ENCODE peak calls at places on chromosomes 2 and 18, in nine cellular contexts. One of them, this sample, is unnamed.

GRCh38 chr2:46657042-46657504 is 177.7 kb downstream of the TMEM247 start:
- DNase-seq in astrocyte of the spinal cord: no peak
- DNase-seq in hippocampal formation: no peak
- DNase-seq in pons: peak; percentile 20
- DNase-seq in stimulated activated CD4-positive, alpha-beta T cell treated with anti-CD3 and anti-CD28 coated beads, Interleukin-15, amount 100 ng/mL, for 1 hour: no peak
- DNase-seq in tibial artery: peak; percentile 67
- DNase-seq in nephron progenitor cell: no peak
- DNase-seq in DMS153: no peak
- DNase-seq in effector memory CD4-positive, alpha-beta T cell: no peak
- DNase-seq in this sample: no peak

GRCh38 chr18:58128286-58129018 is 84.4 kb downstream of the NEDD4L start:
- DNase-seq in astrocyte of the spinal cord: peak; percentile 2
- DNase-seq in hippocampal formation: no peak
- DNase-seq in pons: no peak
- DNase-seq in stimulated activated CD4-positive, alpha-beta T cell treated with anti-CD3 and anti-CD28 coated beads, Interleukin-15, amount 100 ng/mL, for 1 hour: no peak
- DNase-seq in tibial artery: no peak
- DNase-seq in nephron progenitor cell: no peak
- DNase-seq in DMS153: no peak
- DNase-seq in effector memory CD4-positive, alpha-beta T cell: no peak
- DNase-seq in this sample: no peak

GRCh38 chr18:36467614-36468013 is 170.1 kb downstream of the FHOD3 start:
- DNase-seq in astrocyte of the spinal cord: no peak
- DNase-seq in hippocampal formation: no peak
- DNase-seq in pons: no peak
- DNase-seq in stimulated activated CD4-positive, alpha-beta T cell treated with anti-CD3 and anti-CD28 coated beads, Interleukin-15, amount 100 ng/mL, for 1 hour: no peak
- DNase-seq in tibial artery: no peak
- DNase-seq in nephron progenitor cell: no peak
- DNase-seq in DMS153: no peak
- DNase-seq in effector memory CD4-positive, alpha-beta T cell: no peak
- DNase-seq in this sample: no peak

GRCh38 chr2:236353594-236353942 is 89.4 kb upstream of the ASB18 start:
- DNase-seq in astrocyte of the spinal cord: no peak
- DNase-seq in hippocampal formation: no peak
- DNase-seq in pons: no peak
- DNase-seq in stimulated activated CD4-positive, alpha-beta T cell treated with anti-CD3 and anti-CD28 coated beads, Interleukin-15, amount 100 ng/mL, for 1 hour: no peak
- DNase-seq in tibial artery: no peak
- DNase-seq in nephron progenitor cell: no peak
- DNase-seq in DMS153: no peak
- DNase-seq in effector memory CD4-positive, alpha-beta T cell: no peak
- DNase-seq in this sample: no peak

GRCh38 chr2:138125306-138125900 is 161.1 kb downstream of the HNMT start:
- DNase-seq in astrocyte of the spinal cord: no peak
- DNase-seq in hippocampal formation: no peak
- DNase-seq in pons: no peak
- DNase-seq in stimulated activated CD4-positive, alpha-beta T cell treated with anti-CD3 and anti-CD28 coated beads, Interleukin-15, amount 100 ng/mL, for 1 hour: no peak
- DNase-seq in tibial artery: no peak
- DNase-seq in nephron progenitor cell: no peak
- DNase-seq in DMS153: peak; percentile 53
- DNase-seq in effector memory CD4-positive, alpha-beta T cell: no peak
- DNase-seq in this sample: no peak

GRCh38 chr18:77068890-77069312 is 63.7 kb downstream of the MBP start:
- DNase-seq in astrocyte of the spinal cord: peak; percentile 40
- DNase-seq in hippocampal formation: no peak
- DNase-seq in pons: no peak
- DNase-seq in stimulated activated CD4-positive, alpha-beta T cell treated with anti-CD3 and anti-CD28 coated beads, Interleukin-15, amount 100 ng/mL, for 1 hour: no peak
- DNase-seq in tibial artery: no peak
- DNase-seq in nephron progenitor cell: no peak
- DNase-seq in DMS153: no peak
- DNase-seq in effector memory CD4-positive, alpha-beta T cell: no peak
- DNase-seq in this sample: no peak

GRCh38 chr18:47246027-47246971 is 5.2 kb downstream of the SKOR2 start:
- DNase-seq in astrocyte of the spinal cord: no peak
- DNase-seq in hippocampal formation: no peak
- DNase-seq in pons: no peak
- DNase-seq in stimulated activated CD4-positive, alpha-beta T cell treated with anti-CD3 and anti-CD28 coated beads, Interleukin-15, amount 100 ng/mL, for 1 hour: no peak
- DNase-seq in tibial artery: no peak
- DNase-seq in nephron progenitor cell: no peak
- DNase-seq in DMS153: no peak
- DNase-seq in effector memory CD4-positive, alpha-beta T cell: no peak
- DNase-seq in this sample: no peak

GRCh38 chr2:232511336-232511863 is 8.8 kb upstream of the PRSS56 start:
- DNase-seq in astrocyte of the spinal cord: no peak
- DNase-seq in hippocampal formation: no peak
- DNase-seq in pons: no peak
- DNase-seq in stimulated activated CD4-positive, alpha-beta T cell treated with anti-CD3 and anti-CD28 coated beads, Interleukin-15, amount 100 ng/mL, for 1 hour: no peak
- DNase-seq in tibial artery: no peak
- DNase-seq in nephron progenitor cell: no peak
- DNase-seq in DMS153: no peak
- DNase-seq in effector memory CD4-positive, alpha-beta T cell: no peak
- DNase-seq in this sample: no peak

GRCh38 chr2:232574674-232575403 is 24.4 kb downstream of the EIF4E2 start:
- DNase-seq in astrocyte of the spinal cord: peak; percentile 12
- DNase-seq in hippocampal formation: no peak
- DNase-seq in pons: no peak
- DNase-seq in stimulated activated CD4-positive, alpha-beta T cell treated with anti-CD3 and anti-CD28 coated beads, Interleukin-15, amount 100 ng/mL, for 1 hour: no peak
- DNase-seq in tibial artery: no peak
- DNase-seq in nephron progenitor cell: no peak
- DNase-seq in DMS153: no peak
- DNase-seq in effector memory CD4-positive, alpha-beta T cell: no peak
- DNase-seq in this sample: no peak

GRCh38 chr2:212721026-212721451 is 182.4 kb upstream of the ERBB4 start:
- DNase-seq in astrocyte of the spinal cord: no peak
- DNase-seq in hippocampal formation: no peak
- DNase-seq in pons: no peak
- DNase-seq in stimulated activated CD4-positive, alpha-beta T cell treated with anti-CD3 and anti-CD28 coated beads, Interleukin-15, amount 100 ng/mL, for 1 hour: no peak
- DNase-seq in tibial artery: peak; percentile 62
- DNase-seq in nephron progenitor cell: no peak
- DNase-seq in DMS153: no peak
- DNase-seq in effector memory CD4-positive, alpha-beta T cell: no peak
- DNase-seq in this sample: no peak

GRCh38 chr2:20533993-20534591 is 87.2 kb downstream of the RHOB start:
- DNase-seq in astrocyte of the spinal cord: no peak
- DNase-seq in hippocampal formation: no peak
- DNase-seq in pons: no peak
- DNase-seq in stimulated activated CD4-positive, alpha-beta T cell treated with anti-CD3 and anti-CD28 coated beads, Interleukin-15, amount 100 ng/mL, for 1 hour: no peak
- DNase-seq in tibial artery: no peak
- DNase-seq in nephron progenitor cell: no peak
- DNase-seq in DMS153: no peak
- DNase-seq in effector memory CD4-positive, alpha-beta T cell: no peak
- DNase-seq in this sample: no peak

GRCh38 chr2:72438364-72438763 is 290.7 kb upstream of the CYP26B1 start:
- DNase-seq in astrocyte of the spinal cord: no peak
- DNase-seq in hippocampal formation: no peak
- DNase-seq in pons: no peak
- DNase-seq in stimulated activated CD4-positive, alpha-beta T cell treated with anti-CD3 and anti-CD28 coated beads, Interleukin-15, amount 100 ng/mL, for 1 hour: no peak
- DNase-seq in tibial artery: no peak
- DNase-seq in nephron progenitor cell: no peak
- DNase-seq in DMS153: no peak
- DNase-seq in effector memory CD4-positive, alpha-beta T cell: no peak
- DNase-seq in this sample: no peak

GRCh38 chr2:100376836-100377235 is 40.6 kb downstream of the CHST10 start:
- DNase-seq in astrocyte of the spinal cord: no peak
- DNase-seq in hippocampal formation: no peak
- DNase-seq in pons: no peak
- DNase-seq in stimulated activated CD4-positive, alpha-beta T cell treated with anti-CD3 and anti-CD28 coated beads, Interleukin-15, amount 100 ng/mL, for 1 hour: no peak
- DNase-seq in tibial artery: no peak
- DNase-seq in nephron progenitor cell: no peak
- DNase-seq in DMS153: no peak
- DNase-seq in effector memory CD4-positive, alpha-beta T cell: no peak
- DNase-seq in this sample: no peak

GRCh38 chr2:54986266-54986665 is 64.0 kb downstream of the RTN4 start:
- DNase-seq in astrocyte of the spinal cord: no peak
- DNase-seq in hippocampal formation: no peak
- DNase-seq in pons: no peak
- DNase-seq in stimulated activated CD4-positive, alpha-beta T cell treated with anti-CD3 and anti-CD28 coated beads, Interleukin-15, amount 100 ng/mL, for 1 hour: no peak
- DNase-seq in tibial artery: no peak
- DNase-seq in nephron progenitor cell: no peak
- DNase-seq in DMS153: no peak
- DNase-seq in effector memory CD4-positive, alpha-beta T cell: no peak
- DNase-seq in this sample: no peak

GRCh38 chr2:240567872-240568677 is at the start of gene RNPEPL1:
- DNase-seq in astrocyte of the spinal cord: no peak
- DNase-seq in hippocampal formation: no peak
- DNase-seq in pons: peak; percentile 34
- DNase-seq in stimulated activated CD4-positive, alpha-beta T cell treated with anti-CD3 and anti-CD28 coated beads, Interleukin-15, amount 100 ng/mL, for 1 hour: peak; percentile 49
- DNase-seq in tibial artery: peak; percentile 76
- DNase-seq in nephron progenitor cell: peak; percentile 69
- DNase-seq in DMS153: peak; percentile 48
- DNase-seq in effector memory CD4-positive, alpha-beta T cell: peak; percentile 38
- DNase-seq in this sample: peak; percentile 47

GRCh38 chr2:207952564-207953345 is 72.6 kb downstream of the PLEKHM3 start:
- DNase-seq in astrocyte of the spinal cord: no peak
- DNase-seq in hippocampal formation: no peak
- DNase-seq in pons: no peak
- DNase-seq in stimulated activated CD4-positive, alpha-beta T cell treated with anti-CD3 and anti-CD28 coated beads, Interleukin-15, amount 100 ng/mL, for 1 hour: no peak
- DNase-seq in tibial artery: no peak
- DNase-seq in nephron progenitor cell: no peak
- DNase-seq in DMS153: no peak
- DNase-seq in effector memory CD4-positive, alpha-beta T cell: no peak
- DNase-seq in this sample: no peak

GRCh38 chr2:84888401-84889276 is 7.8 kb upstream of the TRABD2A start:
- DNase-seq in astrocyte of the spinal cord: peak; percentile 58
- DNase-seq in hippocampal formation: peak; percentile 21
- DNase-seq in pons: peak; percentile 77
- DNase-seq in stimulated activated CD4-positive, alpha-beta T cell treated with anti-CD3 and anti-CD28 coated beads, Interleukin-15, amount 100 ng/mL, for 1 hour: no peak
- DNase-seq in tibial artery: no peak
- DNase-seq in nephron progenitor cell: no peak
- DNase-seq in DMS153: no peak
- DNase-seq in effector memory CD4-positive, alpha-beta T cell: no peak
- DNase-seq in this sample: no peak

GRCh38 chr2:107361951-107362350 is 464.7 kb upstream of the RGPD4 start:
- DNase-seq in astrocyte of the spinal cord: no peak
- DNase-seq in hippocampal formation: no peak
- DNase-seq in pons: peak; percentile 66
- DNase-seq in stimulated activated CD4-positive, alpha-beta T cell treated with anti-CD3 and anti-CD28 coated beads, Interleukin-15, amount 100 ng/mL, for 1 hour: no peak
- DNase-seq in tibial artery: no peak
- DNase-seq in nephron progenitor cell: no peak
- DNase-seq in DMS153: no peak
- DNase-seq in effector memory CD4-positive, alpha-beta T cell: no peak
- DNase-seq in this sample: no peak

GRCh38 chr2:133324150-133324561 is 244.1 kb downstream of the NCKAP5 start:
- DNase-seq in astrocyte of the spinal cord: peak; percentile 78
- DNase-seq in hippocampal formation: no peak
- DNase-seq in pons: no peak
- DNase-seq in stimulated activated CD4-positive, alpha-beta T cell treated with anti-CD3 and anti-CD28 coated beads, Interleukin-15, amount 100 ng/mL, for 1 hour: no peak
- DNase-seq in tibial artery: no peak
- DNase-seq in nephron progenitor cell: no peak
- DNase-seq in DMS153: peak; percentile 36
- DNase-seq in effector memory CD4-positive, alpha-beta T cell: no peak
- DNase-seq in this sample: no peak

GRCh38 chr2:129934044-129934822 is 45.2 kb upstream of the RAB6C start:
- DNase-seq in astrocyte of the spinal cord: no peak
- DNase-seq in hippocampal formation: no peak
- DNase-seq in pons: no peak
- DNase-seq in stimulated activated CD4-positive, alpha-beta T cell treated with anti-CD3 and anti-CD28 coated beads, Interleukin-15, amount 100 ng/mL, for 1 hour: no peak
- DNase-seq in tibial artery: no peak
- DNase-seq in nephron progenitor cell: peak; percentile 37
- DNase-seq in DMS153: no peak
- DNase-seq in effector memory CD4-positive, alpha-beta T cell: no peak
- DNase-seq in this sample: no peak

GRCh38 chr2:58131191-58132011 is 84.8 kb downstream of the VRK2 start:
- DNase-seq in astrocyte of the spinal cord: peak; percentile 74
- DNase-seq in hippocampal formation: no peak
- DNase-seq in pons: peak; percentile 82
- DNase-seq in stimulated activated CD4-positive, alpha-beta T cell treated with anti-CD3 and anti-CD28 coated beads, Interleukin-15, amount 100 ng/mL, for 1 hour: no peak
- DNase-seq in tibial artery: no peak
- DNase-seq in nephron progenitor cell: peak; percentile 13
- DNase-seq in DMS153: no peak
- DNase-seq in effector memory CD4-positive, alpha-beta T cell: no peak
- DNase-seq in this sample: no peak

GRCh38 chr18:70234667-70235459 is 29.4 kb upstream of the RTTN start:
- DNase-seq in astrocyte of the spinal cord: no peak
- DNase-seq in hippocampal formation: peak; percentile 7
- DNase-seq in pons: peak; percentile 64
- DNase-seq in stimulated activated CD4-positive, alpha-beta T cell treated with anti-CD3 and anti-CD28 coated beads, Interleukin-15, amount 100 ng/mL, for 1 hour: no peak
- DNase-seq in tibial artery: no peak
- DNase-seq in nephron progenitor cell: no peak
- DNase-seq in DMS153: no peak
- DNase-seq in effector memory CD4-positive, alpha-beta T cell: no peak
- DNase-seq in this sample: no peak

GRCh38 chr18:73962251-73962650 is 185.4 kb downstream of the FBXO15 start:
- DNase-seq in astrocyte of the spinal cord: peak; percentile 79
- DNase-seq in hippocampal formation: no peak
- DNase-seq in pons: no peak
- DNase-seq in stimulated activated CD4-positive, alpha-beta T cell treated with anti-CD3 and anti-CD28 coated beads, Interleukin-15, amount 100 ng/mL, for 1 hour: no peak
- DNase-seq in tibial artery: no peak
- DNase-seq in nephron progenitor cell: no peak
- DNase-seq in DMS153: no peak
- DNase-seq in effector memory CD4-positive, alpha-beta T cell: no peak
- DNase-seq in this sample: no peak